ENCODE peak calls at places on chromosomes 7 and 10, in four cellular contexts. A, M, G and Q are unnamed samples.

GRCh38 chr7:86479144-86479543 is 164.6 kb upstream of the GRM3 start:
- DNase-seq in A (no peak), M (no peak), G (no peak), Q (no peak)

GRCh38 chr7:98168904-98169621 is 42.2 kb upstream of the BHLHA15 start:
- DNase-seq in A (no peak), M (no peak), G (no peak), Q (no peak)

GRCh38 chr10:28012990-28013389 is 14.1 kb upstream of the ODAD2 start:
- DNase-seq in A (no peak), M (no peak), G (no peak), Q (no peak)

GRCh38 chr7:49060743-49061142 is 136.4 kb downstream of the CDC14C start:
- DNase-seq in A (no peak), M (no peak), G (no peak), Q (no peak)

GRCh38 chr7:43658718-43659548 is 70.4 kb downstream of the COA1 start:
- DNase-seq in A (no peak), M (no peak), G (no peak), Q (peak)

GRCh38 chr10:91691255-91691654 is 58.4 kb upstream of the PPP1R3C start:
- DNase-seq in A (no peak), M (no peak), G (no peak), Q (no peak)

GRCh38 chr7:70098133-70098561 is 499.9 kb downstream of the AUTS2 start:
- DNase-seq in A (no peak), M (no peak), G (no peak), Q (no peak)

GRCh38 chr10:25177093-25177753 is 2.4 kb downstream of the GPR158 start:
- DNase-seq in A (no peak), M (no peak), G (no peak), Q (peak)

GRCh38 chr7:81414411-81414810 is 355.4 kb downstream of the HGF start:
- DNase-seq in A (no peak), M (no peak), G (no peak), Q (no peak)

GRCh38 chr10:72379062-72379461 is 24.3 kb upstream of the DNAJB12 start:
- DNase-seq in A (no peak), M (no peak), G (no peak), Q (no peak)

GRCh38 chr7:26789481-26790175 is 74.8 kb downstream of the SKAP2 start:
- DNase-seq in A (no peak), M (no peak), G (no peak), Q (no peak)

GRCh38 chr10:132384618-132385510 is 12.1 kb upstream of the PWWP2B start:
- DNase-seq in A (no peak), M (no peak), G (no peak), Q (no peak)

GRCh38 chr10:119165171-119166110 is at the start of gene SFXN4:
- DNase-seq in A (peak), M (peak), G (peak), Q (peak)

GRCh38 chr10:130236711-130237110 is 100.5 kb downstream of the GLRX3 start:
- DNase-seq in A (no peak), M (no peak), G (no peak), Q (no peak)

GRCh38 chr7:139675127-139676110 is 102.4 kb downstream of the HIPK2 start:
- DNase-seq in A (no peak), M (no peak), G (no peak), Q (no peak)

GRCh38 chr7:117112640-117113039 is 159.3 kb downstream of the ST7 start:
- DNase-seq in A (no peak), M (no peak), G (no peak), Q (no peak)

GRCh38 chr7:28631995-28632394 is 219.7 kb downstream of the CREB5 start:
- DNase-seq in A (no peak), M (no peak), G (no peak), Q (no peak)

GRCh38 chr10:129756912-129757861 is 206.9 kb downstream of the EBF3 start:
- DNase-seq in A (peak), M (no peak), G (no peak), Q (no peak)

GRCh38 chr10:1293636-1294440 is 237.7 kb downstream of the WDR37 start:
- DNase-seq in A (no peak), M (peak), G (no peak), Q (no peak)

GRCh38 chr7:72140566-72140965 is 271.6 kb downstream of the CALN1 start:
- DNase-seq in A (no peak), M (no peak), G (no peak), Q (no peak)

GRCh38 chr10:58438340-58438739 is 53.1 kb downstream of the TFAM start:
- DNase-seq in A (no peak), M (no peak), G (no peak), Q (no peak)

GRCh38 chr7:135670179-135670578 is 7.9 kb downstream of the STMP1 start:
- DNase-seq in A (no peak), M (no peak), G (no peak), Q (no peak)

GRCh38 chr7:22885824-22886255 is 63.2 kb upstream of the TOMM7 start:
- DNase-seq in A (no peak), M (no peak), G (peak), Q (peak)

GRCh38 chr10:124470544-124471449 is 9.2 kb downstream of the LHPP start:
- DNase-seq in A (no peak), M (no peak), G (no peak), Q (no peak)
- TF ChIP-seq CTCF in A (no peak), M (no peak), G (no peak), Q (no peak)

GRCh38 chr10:23067337-23067736 is 28.0 kb upstream of the MSRB2 start:
- DNase-seq in A (no peak), M (no peak), G (no peak), Q (no peak)
- TF ChIP-seq CTCF in A (no peak), M (no peak), G (no peak), Q (no peak)

GRCh38 chr10:87767253-87767652 is 50.8 kb downstream of the ATAD1 start:
- DNase-seq in A (no peak), M (peak), G (no peak), Q (no peak)
- TF ChIP-seq CTCF in A (no peak), M (no peak), G (no peak), Q (no peak)

GRCh38 chr7:107982918-107983389 is 20.0 kb downstream of the LAMB1 start:
- DNase-seq in A (no peak), M (no peak), G (no peak), Q (no peak)
- TF ChIP-seq CTCF in A (no peak), M (no peak), G (no peak), Q (no peak)

DNA sequence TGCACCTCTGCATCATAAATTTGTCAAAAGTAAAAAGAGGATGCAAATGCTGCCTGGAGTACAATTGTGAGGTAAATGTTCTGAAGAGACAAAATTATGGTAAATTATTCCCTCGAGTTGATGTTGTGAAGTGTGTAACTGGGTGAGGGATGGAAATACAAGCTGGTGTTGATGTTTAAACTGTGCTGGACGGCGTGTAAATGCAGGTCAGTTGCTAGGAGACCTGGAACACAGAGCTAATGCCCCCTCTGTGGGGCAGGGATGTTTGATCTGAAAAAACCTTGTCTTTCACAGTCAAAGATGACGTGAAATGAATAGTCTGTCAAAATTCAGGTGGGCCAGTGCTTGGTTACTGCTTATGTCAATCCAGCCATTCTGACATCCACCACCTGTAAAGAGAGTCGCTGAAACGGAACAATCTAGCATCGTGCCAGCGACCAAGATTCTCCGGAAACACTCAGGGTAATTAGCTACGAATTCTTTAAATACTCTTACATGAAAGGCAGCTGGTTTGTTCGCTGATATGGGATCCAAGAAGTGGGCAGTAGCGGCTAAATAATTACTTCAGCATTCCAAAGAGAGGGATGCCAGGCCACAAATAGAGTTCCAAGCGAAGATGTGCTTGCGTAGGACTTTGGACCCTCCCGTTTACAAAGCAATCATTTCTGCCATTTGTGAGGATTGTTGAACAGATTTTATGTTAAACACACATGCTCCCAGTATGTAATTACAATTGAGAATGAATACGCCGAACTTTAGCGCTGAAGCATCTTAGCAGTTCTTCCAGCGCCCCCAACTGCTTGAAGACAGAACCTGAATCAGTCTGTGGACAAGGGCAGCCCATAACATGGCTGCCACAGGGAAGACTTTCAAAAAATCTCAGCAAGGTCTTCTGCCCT is 7.4 kb upstream of the ASB4 start:
- DNase-seq in A (peak), M (peak), G (no peak), Q (no peak)
- TF ChIP-seq CTCF in A (peak), M (peak), G (no peak), Q (no peak)

GRCh38 chr10:6580279-6581029 is 378 bp upstream of the PRKCQ start:
- DNase-seq in A (peak), M (peak), G (peak), Q (peak)

GRCh38 chr10:6578221-6579192 is 1.6 kb downstream of the PRKCQ start:
- DNase-seq in A (no peak), M (no peak), G (no peak), Q (no peak)

GRCh38 chr10:6579193-6579903 is 728 bp downstream of the PRKCQ start:
- DNase-seq in A (peak), M (no peak), G (peak), Q (no peak)

GRCh38 chr10:6581750-6582697 is 1.9 kb upstream of the PRKCQ start:
- DNase-seq in A (no peak), M (peak), G (no peak), Q (no peak)

DNA sequence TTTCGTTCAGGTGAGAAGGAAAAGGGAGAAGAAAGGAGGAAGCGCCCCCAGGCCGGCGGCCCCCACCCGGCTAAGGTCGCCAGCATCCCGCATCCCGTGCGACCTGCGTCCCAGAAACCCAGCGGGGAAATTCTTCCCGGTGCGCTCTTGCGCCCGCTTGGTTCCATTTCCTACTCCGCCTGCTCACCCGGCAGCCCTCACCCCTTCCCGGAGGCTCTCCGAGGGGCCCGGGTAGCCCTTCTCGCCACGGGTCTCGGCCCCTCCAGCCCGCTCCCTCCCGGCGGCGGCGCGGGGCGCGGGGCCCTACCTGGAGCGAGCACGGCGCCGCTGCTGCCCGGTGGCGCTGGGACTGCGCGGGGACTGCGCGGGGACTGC is at the start of gene PRKCQ:
- DNase-seq in A (peak), M (peak), G (no peak), Q (no peak)
- TF ChIP-seq CTCF in A (no peak), M (no peak), G (no peak), Q (no peak)